ENCODE peak calls at places on chromosomes 13 and 19, in seven cellular contexts. M is HFFc6; Z is cerebellum; K is activated CD8-positive, alpha-beta memory T cell treated with anti-CD3 and anti-CD28 coated beads for 1 hour; Q is RCC 7860; E is left cardiac atrium; W is type B pancreatic cell. J is an unnamed sample.

GRCh38 chr19:52962394-52963228 is at the start of gene ZNF816:
- DNase-seq in M (peak; percentile 92), Z (peak; percentile 95), K (peak; percentile 97), Q (peak; percentile 81), E (peak; percentile 98), W (peak; percentile 99), J (peak; percentile 98)

GRCh38 chr19:36051236-36051635 is 2.8 kb downstream of the THAP8 start:
- DNase-seq in M (no peak), Z (peak; percentile 50), K (no peak), Q (no peak), E (no peak), W (no peak), J (peak; percentile 7)

GRCh38 chr13:26473571-26474230 is 83.8 kb upstream of the WASF3 start:
- DNase-seq in M (no peak), Z (peak; percentile 64), K (no peak), Q (no peak), E (no peak), W (no peak), J (no peak)

GRCh38 chr19:30307191-30307974 is 64.8 kb upstream of the ZNF536 start:
- DNase-seq in M (no peak), Z (no peak), K (no peak), Q (no peak), E (no peak), W (no peak), J (no peak)

GRCh38 chr19:4976412-4977298 is 7.7 kb downstream of the KDM4B start:
- DNase-seq in M (peak; percentile 98), Z (peak; percentile 50), K (no peak), Q (peak; percentile 75), E (peak; percentile 82), W (no peak), J (no peak)

GRCh38 chr13:82647540-82647939 is 1234.7 kb downstream of the SLITRK1 start:
- DNase-seq in M (no peak), Z (no peak), K (no peak), Q (no peak), E (no peak), W (no peak), J (no peak)

GRCh38 chr13:27014406-27015359 is 156.9 kb downstream of the USP12 start:
- DNase-seq in M (no peak), Z (no peak), K (no peak), Q (no peak), E (no peak), W (no peak), J (no peak)

GRCh38 chr19:48737360-48737998 is 2.9 kb downstream of the RASIP1 start:
- DNase-seq in M (no peak), Z (peak; percentile 44), K (no peak), Q (no peak), E (peak; percentile 71), W (no peak), J (peak; percentile 33)